ENCODE peak calls at places on chromosome 1, in eight cellular contexts. Z is PC-9, R is T-cell, S is H9, Q is myocyte, E is GM10248, X is NCI-H2029, A is left kidney. B is an unnamed sample.
A peak's percentile ranks its signal among the peaks of the same experiment; 100 is the strongest.

GRCh38 chr1:113041569-113042335 is 31.2 kb upstream of the LRIG2 start:
- DNase-seq in R (no peak), E (no peak), A (no peak), X (no peak), Q (no peak), Z (no peak), S (no peak), B (no peak)

GRCh38 chr1:15287035-15287434 is 40.0 kb downstream of the FHAD1 start:
- DNase-seq in R (no peak), X (peak; percentile 66), A (no peak), Q (no peak), Z (no peak), S (no peak), E (no peak), B (no peak)

GRCh38 chr1:184861755-184862336 is 107.2 kb upstream of the EDEM3 start:
- DNase-seq in A (no peak), R (no peak), Q (no peak), E (no peak), S (no peak), Z (no peak), X (peak; percentile 4), B (no peak)

GRCh38 chr1:47894718-47895393 is 102.3 kb downstream of the TRABD2B start:
- DNase-seq in X (peak; percentile 41), R (no peak), A (no peak), Q (peak; percentile 68), E (no peak), S (peak; percentile 61), Z (peak; percentile 82), B (no peak)

GRCh38 chr1:209751627-209752231 is 4.1 kb upstream of the TRAF3IP3 start:
- DNase-seq in A (no peak), E (peak; percentile 58), X (no peak), R (no peak), Q (no peak), S (no peak), Z (no peak), B (no peak)

GRCh38 chr1:234719454-234720258 is 109.7 kb upstream of the IRF2BP2 start:
- DNase-seq in A (peak; percentile 49), R (no peak), X (no peak), E (no peak), Z (no peak), Q (no peak), S (peak; percentile 17), B (no peak)

GRCh38 chr1:30375156-30375555 is 348.2 kb downstream of the MATN1 start:
- DNase-seq in S (no peak), Q (no peak), Z (no peak), R (no peak), X (no peak), A (no peak), E (no peak), B (no peak)

GRCh38 chr1:54763814-54764131 is 550 bp downstream of the PARS2 start:
- DNase-seq in Q (no peak), Z (no peak), R (no peak), X (no peak), S (no peak), E (no peak), A (no peak), B (no peak)

GRCh38 chr1:10308001-10308400 is 90.9 kb upstream of the PGD start:
- DNase-seq in X (no peak), R (peak; percentile 11), Q (no peak), A (peak; percentile 10), E (no peak), Z (no peak), S (no peak), B (no peak)

GRCh38 chr1:184881941-184882648 is 92.2 kb downstream of the NIBAN1 start:
- DNase-seq in Q (no peak), E (no peak), Z (no peak), A (no peak), S (no peak), X (no peak), R (no peak), B (no peak)

GRCh38 chr1:59570524-59570923 is 244.2 kb upstream of the HOOK1 start:
- DNase-seq in X (peak; percentile 50), R (peak; percentile 13), S (no peak), Z (no peak), A (no peak), E (no peak), Q (no peak), B (no peak)

GRCh38 chr1:159113783-159114182 is 37.2 kb upstream of the AIM2 start:
- DNase-seq in Q (no peak), X (no peak), E (no peak), Z (no peak), S (no peak), A (no peak), R (no peak), B (no peak)

GRCh38 chr1:239976130-239976968 is 115.3 kb upstream of the FMN2 start:
- DNase-seq in R (peak; percentile 32), E (peak; percentile 46), Z (peak; percentile 44), X (no peak), Q (peak; percentile 76), A (peak; percentile 78), S (peak; percentile 56), B (no peak)

GRCh38 chr1:5978452-5978851 is 13.8 kb downstream of the NPHP4 start:
- DNase-seq in R (no peak), Q (no peak), X (no peak), Z (no peak), S (peak; percentile 23), E (no peak), A (no peak), B (no peak)

GRCh38 chr1:236615399-236616148 is 11.3 kb upstream of the HEATR1 start:
- DNase-seq in A (no peak), X (no peak), S (no peak), Z (no peak), E (no peak), Q (peak; percentile 87), R (no peak), B (no peak)

GRCh38 chr1:103460496-103460895 is 65.0 kb upstream of the RNPC3 start:
- DNase-seq in X (no peak), Q (no peak), R (no peak), S (no peak), E (no peak), Z (no peak), A (no peak), B (no peak)

GRCh38 chr1:47471163-47471562 is 33.3 kb downstream of the FOXD2 start:
- DNase-seq in X (no peak), S (no peak), Z (no peak), Q (no peak), E (no peak), A (no peak), R (no peak), B (no peak)

GRCh38 chr1:65850281-65850680 is 57.6 kb downstream of the PDE4B start:
- DNase-seq in Q (no peak), R (no peak), A (no peak), E (no peak), S (no peak), Z (no peak), X (no peak), B (no peak)

GRCh38 chr1:59903136-59903754 is 23.3 kb downstream of the CYP2J2 start:
- DNase-seq in R (no peak), Q (peak; percentile 52), S (peak; percentile 42), E (peak; percentile 25), X (peak; percentile 35), A (peak; percentile 41), Z (no peak), B (no peak)

GRCh38 chr1:109610609-109611307 is 8.7 kb downstream of the GNAT2 start:
- DNase-seq in Z (peak; percentile 62), A (peak; percentile 42), S (no peak), R (no peak), E (no peak), X (no peak), Q (peak; percentile 41), B (no peak)

GRCh38 chr1:211326528-211327340 is at the start of gene TRAF5:
- DNase-seq in R (peak; percentile 32), E (peak; percentile 69), Z (no peak), Q (peak; percentile 48), S (peak; percentile 67), A (peak; percentile 85), X (no peak), B (no peak)

GRCh38 chr1:201893431-201893830 is 4.7 kb downstream of the SHISA4 start:
- DNase-seq in E (no peak), Z (peak; percentile 15), Q (no peak), R (no peak), S (no peak), X (no peak), A (no peak), B (no peak)

GRCh38 chr1:159090566-159091546 is 14.3 kb upstream of the AIM2 start:
- DNase-seq in E (no peak), Z (no peak), R (no peak), S (no peak), Q (peak; percentile 35), X (no peak), A (no peak), B (no peak)

GRCh38 chr1:242146640-242147039 is 147.7 kb upstream of the MAP1LC3C start:
- DNase-seq in Q (peak; percentile 6), X (no peak), S (no peak), E (no peak), R (no peak), A (no peak), Z (no peak), B (no peak)

GRCh38 chr1:38791892-38792291 is 67.7 kb downstream of the RRAGC start:
- DNase-seq in S (no peak), Q (no peak), A (no peak), E (no peak), Z (no peak), R (no peak), X (no peak), B (no peak)

GRCh38 chr1:244970236-244970652 is 105.9 kb upstream of the HNRNPU start:
- DNase-seq in E (peak; percentile 75), Z (peak; percentile 53), Q (peak; percentile 81), R (peak; percentile 71), S (peak; percentile 91), A (peak; percentile 97), X (peak; percentile 65), B (no peak)

GRCh38 chr1:183138301-183138700 is 47.8 kb upstream of the LAMC2 start:
- DNase-seq in Z (no peak), S (no peak), A (no peak), Q (peak; percentile 22), E (no peak), X (no peak), R (no peak), B (no peak)

GRCh38 chr1:186225089-186225488 is 150.0 kb downstream of the TPR start:
- DNase-seq in Q (no peak), E (no peak), X (no peak), R (no peak), A (no peak), S (no peak), Z (no peak), B (no peak)

GRCh38 chr1:88784551-88784950 is 100.5 kb downstream of the PKN2 start:
- DNase-seq in Z (no peak), E (no peak), Q (no peak), R (no peak), S (no peak), X (no peak), A (no peak), B (no peak)

GRCh38 chr1:202618387-202619022 is 91.7 kb downstream of the SYT2 start:
- DNase-seq in X (no peak), R (no peak), E (peak; percentile 62), A (no peak), S (no peak), Q (no peak), Z (no peak), B (no peak)

GRCh38 chr1:197312163-197312562 is 44.1 kb downstream of the CRB1 start:
- DNase-seq in E (no peak), A (no peak), Q (no peak), R (no peak), S (no peak), Z (peak; percentile 63), X (no peak), B (no peak)

GRCh38 chr1:179164494-179164893 is 65.0 kb downstream of the ABL2 start:
- DNase-seq in Z (peak; percentile 83), A (peak; percentile 28), E (no peak), X (no peak), R (no peak), Q (peak; percentile 66), S (no peak), B (no peak)

GRCh38 chr1:62687421-62687902 is 724 bp downstream of the DOCK7 start:
- DNase-seq in E (peak; percentile 49), Z (no peak), R (peak; percentile 19), A (peak; percentile 82), S (peak; percentile 49), Q (peak; percentile 55), X (no peak), B (no peak)

GRCh38 chr1:40299366-40300248 is 17.5 kb downstream of the COL9A2 start:
- DNase-seq in S (no peak), A (no peak), X (no peak), E (no peak), R (no peak), Z (no peak), Q (no peak), B (no peak)